ENCODE peak calls at places on chromosome 21, in six cellular contexts. N is neural progenitor cell, M is SK-N-SH, I is kidney, U is GM23248, R is DND-41. K is an unnamed sample.

GRCh38 chr21:33368124-33368523 is 35.1 kb upstream of the IFNGR2 start:
- DNase-seq in U (no peak), N (no peak), I (no peak), M (no peak), R (no peak), K (no peak)

GRCh38 chr21:33703750-33704606 is 61.7 kb downstream of the ITSN1 start:
- DNase-seq in N (no peak), M (no peak), I (no peak), U (no peak), R (no peak), K (no peak)

GRCh38 chr21:41601573-41602371 is 93.8 kb upstream of the TMPRSS2 start:
- DNase-seq in R (no peak), I (peak; percentile 84), U (peak; percentile 62), M (no peak), N (no peak), K (peak; percentile 38)

GRCh38 chr21:15682182-15682895 is 47.4 kb upstream of the USP25 start:
- DNase-seq in R (peak; percentile 11), U (peak; percentile 74), M (no peak), I (no peak), N (no peak), K (peak; percentile 49)

GRCh38 chr21:25901580-25901979 is 166.8 kb downstream of the GABPA start:
- DNase-seq in R (no peak), I (no peak), U (peak; percentile 49), M (no peak), N (no peak), K (no peak)

GRCh38 chr21:18493420-18493819 is 89.8 kb upstream of the TMPRSS15 start:
- DNase-seq in M (no peak), N (no peak), U (peak; percentile 3), R (no peak), I (no peak), K (peak; percentile 1)

GRCh38 chr21:39051561-39051949 is 131.7 kb downstream of the PSMG1 start:
- DNase-seq in M (no peak), U (peak; percentile 93), I (no peak), R (no peak), N (no peak), K (peak; percentile 92)

GRCh38 chr21:17775431-17776126 is 43.6 kb downstream of the C21orf91 start:
- DNase-seq in N (no peak), R (no peak), U (no peak), M (no peak), I (peak; percentile 68), K (no peak)

GRCh38 chr21:15534450-15534886 is 195.3 kb upstream of the USP25 start:
- DNase-seq in U (no peak), M (no peak), I (no peak), N (no peak), R (peak; percentile 55), K (no peak)

GRCh38 chr21:46368533-46369285 is 44.8 kb downstream of the PCNT start:
- DNase-seq in I (no peak), N (no peak), R (no peak), M (no peak), U (no peak), K (no peak)

GRCh38 chr21:22019766-22020165 is 1021.6 kb downstream of the NCAM2 start:
- DNase-seq in U (no peak), R (no peak), I (no peak), M (no peak), N (no peak), K (no peak)

GRCh38 chr21:38376693-38377092 is 119.9 kb downstream of the KCNJ15 start:
- DNase-seq in I (no peak), N (no peak), R (no peak), M (no peak), U (no peak), K (no peak)

GRCh38 chr21:46472246-46472645 is 13.6 kb downstream of the DIP2A start:
- DNase-seq in R (no peak), I (no peak), U (no peak), N (no peak), M (no peak), K (no peak)

GRCh38 chr21:46515109-46515508 is 56.4 kb downstream of the DIP2A start:
- DNase-seq in N (no peak), R (no peak), U (peak; percentile 54), M (no peak), I (no peak), K (no peak)

GRCh38 chr21:33897739-33898138 is 17.9 kb downstream of the ATP5PO start:
- DNase-seq in U (no peak), I (no peak), N (no peak), R (no peak), M (no peak), K (no peak)

GRCh38 chr21:38716942-38717341 is 88.8 kb upstream of the ETS2 start:
- DNase-seq in N (no peak), M (no peak), I (no peak), R (no peak), U (peak; percentile 59), K (peak; percentile 17)

GRCh38 chr21:23951251-23951650 is 1656.0 kb downstream of the MRPL39 start:
- DNase-seq in N (no peak), U (no peak), I (no peak), M (no peak), R (no peak), K (no peak)

GRCh38 chr21:14673649-14674048 is 127.5 kb upstream of the SAMSN1 start:
- DNase-seq in R (no peak), M (no peak), I (no peak), N (peak; percentile 6), U (no peak), K (no peak)

DNA sequence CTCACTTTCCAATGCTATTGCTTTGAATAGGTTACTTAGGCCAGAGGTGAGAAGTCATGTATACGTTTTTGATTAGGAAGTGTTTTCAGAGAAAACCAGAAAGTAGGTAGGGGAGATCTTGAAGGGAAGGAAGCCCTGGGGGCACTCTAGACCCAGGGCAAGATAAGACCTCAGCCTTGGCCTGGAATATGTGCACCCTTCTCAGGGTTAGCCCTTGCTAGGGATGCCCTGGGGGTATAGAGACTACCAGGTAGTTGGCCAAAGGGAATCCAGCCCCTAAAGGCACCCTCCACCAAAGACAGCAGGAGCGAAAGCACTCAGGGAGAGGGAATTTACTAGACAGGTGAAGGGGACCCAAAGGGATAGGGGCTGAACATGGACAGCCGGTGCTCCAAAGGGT is 7.0 kb downstream of the TIAM1 start:
- DNase-seq in U (no peak), N (no peak), I (no peak), R (no peak), M (no peak), K (no peak)
- H3K9ac ChIP-seq in U (no peak overlapping the region), N (no peak overlapping the region), I (no peak overlapping the region), R (no peak overlapping the region), M (no peak overlapping the region), K (no peak overlapping the region)

DNA sequence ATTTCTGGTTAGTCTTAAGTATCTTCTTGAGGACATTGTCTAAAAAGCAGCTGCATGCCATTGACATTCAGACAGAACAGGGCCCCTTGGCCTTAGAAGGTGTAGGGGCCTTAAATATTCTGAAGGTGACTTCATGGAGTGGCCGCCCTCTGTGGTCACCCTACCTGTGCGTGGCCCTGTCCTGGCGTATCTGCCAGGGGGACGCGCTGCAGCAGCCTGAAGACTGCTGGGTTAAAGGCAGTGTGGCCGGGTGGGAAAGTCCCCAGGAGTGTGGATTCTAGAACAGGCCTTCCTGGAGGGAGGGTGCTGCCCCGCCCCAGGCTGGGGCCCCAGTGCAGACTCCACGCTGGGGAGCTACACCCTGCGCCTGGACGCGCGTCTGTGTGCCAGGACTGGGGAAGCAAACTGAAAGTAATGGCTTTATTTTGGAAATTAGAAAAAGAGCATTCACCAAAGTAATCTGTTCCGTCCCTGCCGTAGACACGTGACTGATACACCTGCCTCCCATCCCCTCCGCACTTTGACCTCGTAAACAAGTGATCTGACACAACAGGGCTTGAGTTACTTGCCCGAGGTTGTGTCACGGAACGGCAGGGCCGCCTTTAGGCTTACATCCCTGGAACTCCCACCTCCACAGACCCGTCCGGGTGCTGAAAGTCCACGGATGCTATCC is 1.8 kb downstream of the AGPAT3 start:
- DNase-seq in I (no peak), N (no peak), U (no peak), M (no peak), R (no peak), K (peak; percentile 44)
- H3K9ac ChIP-seq in I (no peak overlapping the region), N (no peak overlapping the region), U (peak overlapping the region; percentile 85), M (peak overlapping the region; percentile 85), R (peak overlapping the region; percentile 80), K (no peak overlapping the region)

DNA sequence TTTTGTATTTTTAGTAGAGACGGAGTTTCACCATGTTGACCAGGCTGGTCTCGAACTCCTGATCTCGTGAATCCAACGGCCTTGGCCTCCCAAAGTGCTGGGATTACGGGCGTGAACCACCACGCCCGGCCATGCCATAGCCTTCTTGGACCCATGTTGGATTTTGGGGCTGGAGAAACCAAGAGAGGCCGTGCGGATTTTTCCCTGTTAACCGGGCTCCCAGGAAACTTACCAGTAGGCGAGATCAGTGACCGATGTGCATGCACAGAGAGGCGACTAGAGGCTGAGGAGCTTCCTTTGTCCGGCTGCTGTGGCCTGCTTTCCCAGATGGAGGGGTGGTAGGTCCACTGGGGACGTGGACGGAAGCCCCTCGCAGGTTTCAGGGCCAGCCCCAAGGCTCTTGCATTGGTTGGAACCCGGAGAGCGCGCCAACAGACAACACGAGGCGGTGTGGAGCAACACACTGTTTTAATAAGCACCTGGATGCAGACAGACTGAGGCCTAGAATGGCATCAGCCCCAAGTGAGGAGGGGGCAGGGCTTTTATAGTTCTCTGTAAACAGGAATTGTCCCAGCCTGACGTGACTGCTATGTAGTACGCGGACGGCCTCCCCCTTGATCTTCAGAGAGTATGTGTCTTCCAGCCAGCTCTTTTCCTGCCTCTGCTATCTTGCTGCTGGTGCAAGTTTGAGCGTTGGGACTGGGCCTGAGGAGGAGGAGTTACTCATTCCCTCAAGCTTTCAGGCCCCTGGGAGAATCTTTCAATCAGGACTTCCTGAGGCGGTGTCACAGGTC is at the start of gene ERVH48-1:
- DNase-seq in U (no peak), R (peak; percentile 72), I (no peak), N (no peak), M (no peak), K (no peak)
- H3K9ac ChIP-seq in U (no peak within 1 kb of the TSS), R (peak within 1 kb of the TSS; percentile 44), I (no peak within 1 kb of the TSS), N (no peak within 1 kb of the TSS), M (no peak within 1 kb of the TSS), K (no peak within 1 kb of the TSS)

GRCh38 chr21:42674351-42674940 is 21.0 kb downstream of the PDE9A start:
- DNase-seq in N (peak; percentile 79), U (no peak), R (no peak), M (peak; percentile 76), I (peak; percentile 86), K (no peak)

GRCh38 chr21:42672699-42673458 is 19.5 kb downstream of the PDE9A start:
- DNase-seq in N (peak; percentile 64), I (no peak), R (no peak), M (no peak), U (peak; percentile 46), K (no peak)

GRCh38 chr21:42675403-42675802 is 22.0 kb downstream of the PDE9A start:
- DNase-seq in M (no peak), N (no peak), R (no peak), U (no peak), I (no peak), K (no peak)

GRCh38 chr21:42671778-42672593 is 18.6 kb downstream of the PDE9A start:
- DNase-seq in N (no peak), M (no peak), U (no peak), I (no peak), R (no peak), K (peak; percentile 35)

DNA sequence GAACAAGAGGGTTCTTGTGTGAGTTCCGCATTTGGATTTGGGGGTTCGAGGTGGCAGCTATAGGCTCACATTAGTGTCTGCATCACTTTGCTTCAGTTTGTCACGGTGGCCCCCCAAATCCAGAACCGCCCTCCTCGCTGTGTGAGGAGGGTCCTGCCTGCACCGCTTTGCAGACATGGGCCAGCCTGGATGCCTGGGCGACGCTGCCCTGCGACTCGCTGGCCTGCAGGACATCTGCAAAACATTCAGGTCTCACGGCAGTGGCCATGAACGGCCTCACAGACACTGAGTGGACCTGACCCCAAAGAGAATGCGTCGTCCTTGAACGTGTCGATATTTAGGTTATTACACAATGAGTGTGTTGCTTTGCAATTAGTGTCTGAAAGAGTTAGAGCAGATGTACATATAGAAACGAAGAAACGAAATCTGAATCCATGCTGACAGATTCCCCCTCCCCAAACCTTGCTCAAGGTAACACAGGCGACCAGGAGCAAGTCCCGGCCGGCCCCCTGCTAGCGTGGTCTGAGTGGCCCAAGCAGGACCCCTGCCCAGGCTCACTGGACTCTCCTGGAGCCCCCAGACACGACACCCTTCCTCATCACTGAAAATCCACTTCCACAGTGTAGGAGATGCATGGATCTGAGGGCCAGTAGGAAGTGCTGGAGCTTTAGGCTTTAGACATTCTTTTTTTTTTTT is 20.4 kb downstream of the PDE9A start:
- DNase-seq in U (no peak), R (no peak), I (no peak), M (no peak), N (no peak), K (no peak)
- H3K9ac ChIP-seq in U (no peak overlapping the region), R (no peak overlapping the region), I (no peak overlapping the region), M (no peak overlapping the region), N (no peak overlapping the region), K (no peak overlapping the region)

K was measured in mammary epithelial cell.